ENCODE peak calls at places on chromosomes 5 and 9, in four cellular contexts. T is iris pigment epithelial cell, C is progenitor cell of endocrine pancreas, U is iPS DF 19.7. P is an unnamed sample.

GRCh38 chr5:10936486-10936885 is 175.5 kb upstream of the DAP start:
- DNase-seq in T (no peak), C (no peak), U (no peak), P (no peak)

GRCh38 chr9:128344931-128345605 is 4.7 kb downstream of the SLC27A4 start:
- DNase-seq in C (no peak), U (no peak), T (no peak), P (no peak)

GRCh38 chr5:162217037-162217436 is 149.5 kb downstream of the GABRG2 start:
- DNase-seq in C (no peak), T (no peak), U (no peak), P (no peak)

GRCh38 chr9:131198316-131198715 is 72.9 kb downstream of the NUP214 start:
- DNase-seq in U (no peak), C (no peak), T (no peak), P (no peak)

GRCh38 chr5:113612060-113612496 is 98.6 kb downstream of the YTHDC2 start:
- DNase-seq in C (no peak), U (no peak), T (peak; percentile 31), P (peak; percentile 22)

GRCh38 chr5:9622891-9623547 is 7.1 kb downstream of the TAS2R1 start:
- DNase-seq in C (no peak), U (no peak), T (peak; percentile 80), P (no peak)

GRCh38 chr9:128056086-128056485 is 11.0 kb downstream of the NAIF1 start:
- DNase-seq in C (no peak), U (no peak), T (no peak), P (no peak)

GRCh38 chr5:59193616-59194319 is 610.9 kb downstream of the RAB3C start:
- DNase-seq in U (no peak), T (peak; percentile 99), C (no peak), P (no peak)

GRCh38 chr5:142545653-142546322 is 140.1 kb downstream of the FGF1 start:
- DNase-seq in C (no peak), T (peak; percentile 72), U (no peak), P (no peak)

GRCh38 chr9:129079829-129080228 is 1.1 kb upstream of the DOLPP1 start:
- DNase-seq in T (no peak), C (no peak), U (no peak), P (no peak)

GRCh38 chr9:70411141-70411929 is 3.1 kb downstream of the KLF9 start:
- DNase-seq in C (no peak), T (peak; percentile 71), U (no peak), P (no peak)

GRCh38 chr5:149452665-149453617 is 73.8 kb upstream of the IL17B start:
- DNase-seq in C (no peak), U (no peak), T (peak; percentile 97), P (no peak)

GRCh38 chr5:139908749-139909148 is 113.1 kb downstream of the PSD2 start:
- DNase-seq in C (no peak), U (no peak), T (peak; percentile 39), P (no peak)

GRCh38 chr9:104808030-104808614 is 44.2 kb downstream of the NIPSNAP3B start:
- DNase-seq in C (no peak), T (peak; percentile 73), U (no peak), P (no peak)

GRCh38 chr9:129481824-129482511 is 138.9 kb downstream of the C9orf50 start:
- DNase-seq in U (no peak), C (no peak), T (no peak), P (no peak)

GRCh38 chr5:148120317-148120716 is 48.0 kb upstream of the SPINK14 start:
- DNase-seq in U (no peak), T (no peak), C (no peak), P (no peak)

GRCh38 chr9:104009853-104010252 is 84.3 kb upstream of the SMC2 start:
- DNase-seq in C (no peak), U (no peak), T (peak; percentile 69), P (no peak)

GRCh38 chr5:169666365-169666764 is 29.3 kb downstream of the DOCK2 start:
- DNase-seq in T (no peak), C (no peak), U (no peak), P (no peak)

GRCh38 chr5:68464424-68464823 is 248.9 kb downstream of the PIK3R1 start:
- DNase-seq in T (peak; percentile 89), U (no peak), C (no peak), P (no peak)

GRCh38 chr9:33170464-33171156 is 3.5 kb upstream of the B4GALT1 start:
- DNase-seq in C (no peak), U (no peak), T (no peak), P (no peak)

GRCh38 chr5:38258319-38259061 is at the start of gene EGFLAM:
- DNase-seq in T (peak; percentile 7), C (peak; percentile 55), U (no peak), P (peak; percentile 55)

GRCh38 chr5:10461041-10461440 is 19.4 kb downstream of the ROPN1L start:
- DNase-seq in U (no peak), T (no peak), C (no peak), P (no peak)

GRCh38 chr9:117779760-117780159 is 75.6 kb downstream of the TLR4 start:
- DNase-seq in U (no peak), C (no peak), T (no peak), P (no peak)

GRCh38 chr5:168227001-168227400 is 64.4 kb upstream of the WWC1 start:
- DNase-seq in C (no peak), T (peak; percentile 12), U (no peak), P (no peak)

GRCh38 chr5:130476325-130476724 is 572.1 kb downstream of the CHSY3 start:
- DNase-seq in C (no peak), U (no peak), T (no peak), P (no peak)

GRCh38 chr5:79464695-79465332 is 49.1 kb downstream of the HOMER1 start:
- DNase-seq in U (no peak), C (no peak), T (peak; percentile 40), P (no peak)

GRCh38 chr9:127921592-127922120 is 4.8 kb upstream of the ST6GALNAC4 start:
- DNase-seq in U (no peak), C (peak; percentile 56), T (peak; percentile 34), P (peak; percentile 75)

GRCh38 chr5:57698785-57699184 is 216.2 kb upstream of the ACTBL2 start:
- DNase-seq in C (no peak), T (no peak), U (peak; percentile 87), P (no peak)

GRCh38 chr5:115360036-115360685 is 63.7 kb upstream of the CCDC112 start:
- DNase-seq in C (no peak), U (no peak), T (peak; percentile 49), P (no peak)

GRCh38 chr5:172840077-172840777 is 6.2 kb downstream of the ERGIC1 start:
- DNase-seq in U (no peak), T (no peak), C (no peak), P (no peak)

GRCh38 chr5:25544652-25545249 is 900.0 kb upstream of the CDH10 start:
- DNase-seq in T (peak; percentile 6), C (peak; percentile 15), U (peak; percentile 57), P (no peak)

GRCh38 chr5:179765400-179765799 is 28.4 kb upstream of the LTC4S start:
- DNase-seq in T (peak; percentile 93), U (no peak), C (no peak), P (no peak)

GRCh38 chr9:16335788-16336580 is 534.5 kb downstream of the BNC2 start:
- DNase-seq in T (peak; percentile 99), U (no peak), C (no peak), P (peak; percentile 27)

GRCh38 chr5:34923694-34924461 is 5.5 kb upstream of the DNAJC21 start:
- DNase-seq in U (no peak), C (no peak), T (peak; percentile 89), P (peak; percentile 51)

GRCh38 chr5:14435481-14435880 is 146.1 kb upstream of the OTULINL start:
- DNase-seq in C (no peak), U (no peak), T (peak; percentile 39), P (no peak)

GRCh38 chr5:134948929-134949328 is 18.8 kb upstream of the CATSPER3 start:
- DNase-seq in C (no peak), T (peak; percentile 62), U (no peak), P (no peak)

GRCh38 chr5:116576043-116576713 is 1.6 kb upstream of the SEMA6A start:
- DNase-seq in U (peak; percentile 52), C (peak; percentile 84), T (peak; percentile 36), P (peak; percentile 72)

GRCh38 chr9:92059045-92059444 is 56.2 kb downstream of the SPTLC1 start:
- DNase-seq in U (no peak), C (no peak), T (no peak), P (no peak)

GRCh38 chr9:14415947-14416346 is 102.0 kb upstream of the NFIB start:
- DNase-seq in C (no peak), T (peak; percentile 81), U (no peak), P (no peak)

P was measured in 8988T.